ENCODE peak calls at places on chromosomes 2 and 18, in eight cellular contexts. One of them, this sample, is unnamed.

GRCh38 chr2:46362667-46363012 is 65.4 kb downstream of the EPAS1 start:
- DNase-seq in nephron progenitor cell: no peak
- DNase-seq in brain microvascular endothelial cell: no peak
- DNase-seq in neural crest cell: no peak
- DNase-seq in adrenal gland: no peak
- DNase-seq in 8988T: no peak
- DNase-seq in retina: no peak
- DNase-seq in NCI-H774: no peak
- DNase-seq in this sample: no peak

GRCh38 chr2:239769574-239770145 is 255.5 kb downstream of the NDUFA10 start:
- DNase-seq in nephron progenitor cell: no peak
- DNase-seq in brain microvascular endothelial cell: no peak
- DNase-seq in neural crest cell: no peak
- DNase-seq in adrenal gland: peak; percentile 22
- DNase-seq in 8988T: no peak
- DNase-seq in retina: no peak
- DNase-seq in NCI-H774: no peak
- DNase-seq in this sample: no peak

GRCh38 chr2:215692387-215693079 is 256.7 kb upstream of the FN1 start:
- DNase-seq in nephron progenitor cell: no peak
- DNase-seq in brain microvascular endothelial cell: peak; percentile 47
- DNase-seq in neural crest cell: no peak
- DNase-seq in adrenal gland: no peak
- DNase-seq in 8988T: no peak
- DNase-seq in retina: no peak
- DNase-seq in NCI-H774: no peak
- DNase-seq in this sample: no peak

GRCh38 chr2:30366199-30366691 is 80.8 kb upstream of the LCLAT1 start:
- DNase-seq in nephron progenitor cell: no peak
- DNase-seq in brain microvascular endothelial cell: peak; percentile 29
- DNase-seq in neural crest cell: no peak
- DNase-seq in adrenal gland: no peak
- DNase-seq in 8988T: no peak
- DNase-seq in retina: no peak
- DNase-seq in NCI-H774: no peak
- DNase-seq in this sample: peak; percentile 35

GRCh38 chr2:53768233-53768542 is 584 bp downstream of the CHAC2 start:
- DNase-seq in nephron progenitor cell: peak; percentile 44
- DNase-seq in brain microvascular endothelial cell: peak; percentile 33
- DNase-seq in neural crest cell: no peak
- DNase-seq in adrenal gland: no peak
- DNase-seq in 8988T: no peak
- DNase-seq in retina: no peak
- DNase-seq in NCI-H774: no peak
- DNase-seq in this sample: peak; percentile 46

GRCh38 chr2:37417321-37417720 is 72.9 kb downstream of the QPCT start:
- DNase-seq in nephron progenitor cell: no peak
- DNase-seq in brain microvascular endothelial cell: peak; percentile 36
- DNase-seq in neural crest cell: no peak
- DNase-seq in adrenal gland: no peak
- DNase-seq in 8988T: no peak
- DNase-seq in retina: peak; percentile 2
- DNase-seq in NCI-H774: no peak
- DNase-seq in this sample: peak; percentile 80

GRCh38 chr18:37450434-37451133 is 115.0 kb downstream of the CELF4 start:
- DNase-seq in nephron progenitor cell: peak; percentile 74
- DNase-seq in brain microvascular endothelial cell: no peak
- DNase-seq in neural crest cell: peak; percentile 42
- DNase-seq in adrenal gland: no peak
- DNase-seq in 8988T: no peak
- DNase-seq in retina: peak; percentile 90
- DNase-seq in NCI-H774: peak; percentile 68
- DNase-seq in this sample: no peak

GRCh38 chr18:48777026-48777736 is 173.6 kb downstream of the SMAD7 start:
- DNase-seq in nephron progenitor cell: peak; percentile 79
- DNase-seq in brain microvascular endothelial cell: peak; percentile 36
- DNase-seq in neural crest cell: peak; percentile 55
- DNase-seq in adrenal gland: peak; percentile 34
- DNase-seq in 8988T: peak; percentile 97
- DNase-seq in retina: peak; percentile 88
- DNase-seq in NCI-H774: peak; percentile 23
- DNase-seq in this sample: peak; percentile 56

GRCh38 chr18:51135795-51136194 is 61.7 kb downstream of the MEX3C start:
- DNase-seq in nephron progenitor cell: no peak
- DNase-seq in brain microvascular endothelial cell: no peak
- DNase-seq in neural crest cell: no peak
- DNase-seq in adrenal gland: no peak
- DNase-seq in 8988T: no peak
- DNase-seq in retina: no peak
- DNase-seq in NCI-H774: no peak
- DNase-seq in this sample: no peak

GRCh38 chr2:96977631-96978195 is 8.7 kb downstream of the FAM178B start:
- DNase-seq in nephron progenitor cell: no peak
- DNase-seq in brain microvascular endothelial cell: peak; percentile 18
- DNase-seq in neural crest cell: peak; percentile 40
- DNase-seq in adrenal gland: no peak
- DNase-seq in 8988T: no peak
- DNase-seq in retina: peak; percentile 78
- DNase-seq in NCI-H774: no peak
- DNase-seq in this sample: peak; percentile 66

GRCh38 chr2:105321875-105322646 is 7.5 kb downstream of the TGFBRAP1 start:
- DNase-seq in nephron progenitor cell: no peak
- DNase-seq in brain microvascular endothelial cell: no peak
- DNase-seq in neural crest cell: no peak
- DNase-seq in adrenal gland: no peak
- DNase-seq in 8988T: no peak
- DNase-seq in retina: no peak
- DNase-seq in NCI-H774: no peak
- DNase-seq in this sample: peak; percentile 40

GRCh38 chr2:229980440-229981184 is 58.3 kb downstream of the FBXO36 start:
- DNase-seq in nephron progenitor cell: no peak
- DNase-seq in brain microvascular endothelial cell: peak; percentile 76
- DNase-seq in neural crest cell: no peak
- DNase-seq in adrenal gland: peak; percentile 45
- DNase-seq in 8988T: peak; percentile 22
- DNase-seq in retina: no peak
- DNase-seq in NCI-H774: no peak
- DNase-seq in this sample: peak; percentile 81

GRCh38 chr2:121234791-121235190 is 50.2 kb downstream of the TFCP2L1 start:
- DNase-seq in nephron progenitor cell: no peak
- DNase-seq in brain microvascular endothelial cell: no peak
- DNase-seq in neural crest cell: no peak
- DNase-seq in adrenal gland: no peak
- DNase-seq in 8988T: no peak
- DNase-seq in retina: no peak
- DNase-seq in NCI-H774: no peak
- DNase-seq in this sample: no peak

GRCh38 chr18:34492652-34493051 is 217.4 kb upstream of the DTNA start:
- DNase-seq in nephron progenitor cell: no peak
- DNase-seq in brain microvascular endothelial cell: no peak
- DNase-seq in neural crest cell: no peak
- DNase-seq in adrenal gland: no peak
- DNase-seq in 8988T: peak; percentile 14
- DNase-seq in retina: no peak
- DNase-seq in NCI-H774: peak; percentile 35
- DNase-seq in this sample: peak; percentile 16

GRCh38 chr2:181106229-181106628 is 125.8 kb downstream of the UBE2E3 start:
- DNase-seq in nephron progenitor cell: no peak
- DNase-seq in brain microvascular endothelial cell: no peak
- DNase-seq in neural crest cell: no peak
- DNase-seq in adrenal gland: no peak
- DNase-seq in 8988T: no peak
- DNase-seq in retina: peak; percentile 33
- DNase-seq in NCI-H774: no peak
- DNase-seq in this sample: no peak

GRCh38 chr2:29108225-29108624 is 7.0 kb upstream of the CLIP4 start:
- DNase-seq in nephron progenitor cell: no peak
- DNase-seq in brain microvascular endothelial cell: peak; percentile 97
- DNase-seq in neural crest cell: peak; percentile 14
- DNase-seq in adrenal gland: peak; percentile 32
- DNase-seq in 8988T: peak; percentile 41
- DNase-seq in retina: no peak
- DNase-seq in NCI-H774: no peak
- DNase-seq in this sample: peak; percentile 88

GRCh38 chr18:42568773-42569172 is 546.7 kb downstream of the RIT2 start:
- DNase-seq in nephron progenitor cell: no peak
- DNase-seq in brain microvascular endothelial cell: no peak
- DNase-seq in neural crest cell: no peak
- DNase-seq in adrenal gland: no peak
- DNase-seq in 8988T: no peak
- DNase-seq in retina: no peak
- DNase-seq in NCI-H774: no peak
- DNase-seq in this sample: no peak

GRCh38 chr2:241125626-241126025 is 23.5 kb upstream of the MTERF4 start:
- DNase-seq in nephron progenitor cell: no peak
- DNase-seq in brain microvascular endothelial cell: no peak
- DNase-seq in neural crest cell: no peak
- DNase-seq in adrenal gland: peak; percentile 7
- DNase-seq in 8988T: no peak
- DNase-seq in retina: no peak
- DNase-seq in NCI-H774: no peak
- DNase-seq in this sample: no peak

GRCh38 chr2:136420346-136420745 is 302.4 kb upstream of the CXCR4 start:
- DNase-seq in nephron progenitor cell: no peak
- DNase-seq in brain microvascular endothelial cell: no peak
- DNase-seq in neural crest cell: no peak
- DNase-seq in adrenal gland: no peak
- DNase-seq in 8988T: no peak
- DNase-seq in retina: no peak
- DNase-seq in NCI-H774: no peak
- DNase-seq in this sample: no peak